ENCODE peak calls at places on chromosome 4, in six cellular contexts. O is non-pigmented ciliary epithelial cell; N is stimulated activated CD4-positive, alpha-beta T cell treated with anti-CD3 and anti-CD28 coated beads, Interleukin-1b, Interleukin-23, amount 100 ng/mL, for 24 hours; T is lung microvascular endothelial cell; S is T-helper 1 cell; W is CD4-positive, CD25-positive, alpha-beta regulatory T cell. V is an unnamed sample.

GRCh38 chr4:151715881-151716280 is 44.9 kb downstream of the GATB start:
- DNase-seq in O (no peak), N (no peak), T (no peak), S (no peak), W (no peak), V (no peak)

GRCh38 chr4:15344041-15344440 is 83.8 kb upstream of the C1QTNF7 start:
- DNase-seq in O (peak), N (no peak), T (no peak), S (no peak), W (no peak), V (no peak)

GRCh38 chr4:52813546-52813945 is 48.6 kb upstream of the RASL11B start:
- DNase-seq in O (no peak), N (no peak), T (no peak), S (no peak), W (no peak), V (no peak)

GRCh38 chr4:145722561-145722960 is 42.6 kb downstream of the C4orf51 start:
- DNase-seq in O (no peak), N (no peak), T (no peak), S (no peak), W (no peak), V (no peak)

GRCh38 chr4:99467908-99468307 is 32.8 kb upstream of the ADH7 start:
- DNase-seq in O (no peak), N (no peak), T (no peak), S (no peak), W (no peak), V (no peak)

GRCh38 chr4:11507920-11508319 is 79.2 kb upstream of the HS3ST1 start:
- DNase-seq in O (no peak), N (no peak), T (peak), S (no peak), W (no peak), V (no peak)

GRCh38 chr4:53321151-53321987 is 44.5 kb downstream of the SCFD2 start:
- DNase-seq in O (peak), N (no peak), T (peak), S (no peak), W (no peak), V (no peak)

GRCh38 chr4:48985602-48985975 is 486 bp upstream of the CWH43 start:
- DNase-seq in O (no peak), N (no peak), T (no peak), S (no peak), W (no peak), V (no peak)

GRCh38 chr4:87038837-87039715 is 104.3 kb downstream of the AFF1 start:
- DNase-seq in O (peak), N (no peak), T (peak), S (no peak), W (no peak), V (no peak)

GRCh38 chr4:143406523-143406922 is 69.8 kb downstream of the GAB1 start:
- DNase-seq in O (no peak), N (peak), T (peak), S (no peak), W (no peak), V (no peak)